ENCODE peak calls at places on chromosome 9, in four cellular contexts. W is GM12878, K is neural progenitor cell, M is hepatocyte. S is an unnamed sample.

GRCh38 chr9:81634915-81635516 is 54.3 kb downstream of the TLE1 start:
- DNase-seq in W (no peak), K (no peak), M (no peak), S (no peak)

GRCh38 chr9:20226345-20226744 is 396.0 kb downstream of the MLLT3 start:
- DNase-seq in W (no peak), K (no peak), M (no peak), S (no peak)

GRCh38 chr9:13804532-13804931 is 509.4 kb downstream of the NFIB start:
- DNase-seq in W (no peak), K (no peak), M (no peak), S (no peak)

GRCh38 chr9:85978496-85978895 is 37.5 kb downstream of the NAA35 start:
- DNase-seq in W (no peak), K (peak), M (no peak), S (no peak)

GRCh38 chr9:9603345-9603744 is 1009.5 kb downstream of the PTPRD start:
- DNase-seq in W (no peak), K (no peak), M (no peak), S (no peak)

GRCh38 chr9:83218411-83219090 is 155.6 kb upstream of the RASEF start:
- DNase-seq in W (no peak), K (no peak), M (no peak), S (no peak)

GRCh38 chr9:104969116-104969515 is 41.2 kb upstream of the ABCA1 start:
- DNase-seq in W (no peak), K (peak), M (no peak), S (no peak)

GRCh38 chr9:19533373-19533772 is 124.6 kb downstream of the ACER2 start:
- DNase-seq in W (no peak), K (no peak), M (no peak), S (no peak)

GRCh38 chr9:22447607-22448305 is 1.1 kb downstream of the DMRTA1 start:
- DNase-seq in W (no peak), K (peak), M (peak), S (no peak)

GRCh38 chr9:36854751-36855150 is 179.3 kb downstream of the PAX5 start:
- DNase-seq in W (no peak), K (no peak), M (no peak), S (no peak)

GRCh38 chr9:10268500-10269485 is 344.0 kb downstream of the PTPRD start:
- DNase-seq in W (no peak), K (peak), M (peak), S (peak)

GRCh38 chr9:22214497-22215031 is 205.5 kb upstream of the CDKN2B start:
- DNase-seq in W (no peak), K (no peak), M (no peak), S (no peak)

GRCh38 chr9:134390537-134390936 is 64.3 kb downstream of the RXRA start:
- DNase-seq in W (no peak), K (no peak), M (no peak), S (no peak)

GRCh38 chr9:95284667-95285066 is 32.8 kb downstream of the FANCC start:
- DNase-seq in W (no peak), K (no peak), M (no peak), S (no peak)

GRCh38 chr9:78123808-78124207 is 92.2 kb upstream of the GNAQ start:
- DNase-seq in W (no peak), K (no peak), M (no peak), S (no peak)

GRCh38 chr9:19085295-19085694 is 17.4 kb downstream of the HAUS6 start:
- DNase-seq in W (no peak), K (peak), M (peak), S (peak)

GRCh38 chr9:136409557-136410455 is 608 bp downstream of the ENTR1 start:
- DNase-seq in W (no peak), K (peak), M (peak), S (peak)

GRCh38 chr9:86413966-86414880 is 60.0 kb upstream of the TUT7 start:
- DNase-seq in W (no peak), K (peak), M (peak), S (peak)

GRCh38 chr9:23769307-23769935 is 56.6 kb downstream of the ELAVL2 start:
- DNase-seq in W (no peak), K (peak), M (peak), S (no peak)

GRCh38 chr9:31325778-31326177 is 1058.7 kb upstream of the ACO1 start:
- DNase-seq in W (no peak), K (no peak), M (no peak), S (no peak)

GRCh38 chr9:106718996-106719395 is 144.0 kb upstream of the ZNF462 start:
- DNase-seq in W (no peak), K (no peak), M (no peak), S (no peak)

GRCh38 chr9:91302831-91303230 is 58.9 kb downstream of the AUH start:
- DNase-seq in W (no peak), K (no peak), M (no peak), S (no peak)

GRCh38 chr9:14203366-14204056 is 110.4 kb downstream of the NFIB start:
- DNase-seq in W (no peak), K (no peak), M (peak), S (no peak)

GRCh38 chr9:124045076-124045829 is 33.7 kb downstream of the LHX2 start:
- DNase-seq in W (no peak), K (peak), M (peak), S (no peak)

GRCh38 chr9:68685770-68686169 is 19.3 kb upstream of the PIP5K1B start:
- DNase-seq in W (no peak), K (peak), M (no peak), S (peak)

GRCh38 chr9:75545292-75545691 is 345.2 kb upstream of the PCSK5 start:
- DNase-seq in W (no peak), K (no peak), M (no peak), S (peak)

GRCh38 chr9:97555164-97555563 is 53.7 kb downstream of the TMOD1 start:
- DNase-seq in W (no peak), K (peak), M (no peak), S (no peak)

GRCh38 chr9:133251773-133252172 is 23.2 kb downstream of the ABO start:
- DNase-seq in W (no peak), K (no peak), M (no peak), S (no peak)

GRCh38 chr9:85639675-85640186 is 102.0 kb downstream of the AGTPBP1 start:
- DNase-seq in W (no peak), K (no peak), M (no peak), S (no peak)

GRCh38 chr9:125407432-125407973 is 145.9 kb downstream of the GAPVD1 start:
- DNase-seq in W (no peak), K (no peak), M (no peak), S (no peak)

GRCh38 chr9:4293293-4293931 is 6.5 kb downstream of the GLIS3 start:
- DNase-seq in W (no peak), K (peak), M (peak), S (no peak)

GRCh38 chr9:35606726-35607125 is 1.7 kb downstream of the TESK1 start:
- DNase-seq in W (no peak), K (no peak), M (no peak), S (no peak)

DNA sequence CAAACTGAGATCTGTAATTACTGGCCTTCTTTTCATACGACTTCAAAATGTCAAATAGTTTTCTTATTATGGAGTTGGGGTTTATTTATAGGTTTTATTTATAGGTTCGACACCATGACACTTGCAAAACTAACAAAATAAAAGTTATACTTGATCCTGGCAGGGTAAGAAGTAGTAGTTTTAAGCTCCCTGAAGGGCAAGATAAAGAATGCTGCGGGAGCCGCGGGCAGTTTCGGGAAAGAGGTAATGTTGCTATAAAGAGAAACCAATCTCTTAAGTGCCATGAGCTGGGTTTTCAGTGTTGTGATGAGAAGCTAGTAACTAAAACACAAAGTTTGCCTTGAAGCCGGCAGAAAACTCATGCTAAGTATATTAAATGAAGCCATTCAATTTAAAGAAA is 24.8 kb downstream of the PTPN3 start:
- DNase-seq in W (no peak), K (no peak), M (no peak), S (no peak)
- H3K4me3 ChIP-seq in W (no peak), K (no peak), M (no peak), S (no peak)

GRCh38 chr9:114349713-114350480 is 20.2 kb downstream of the ORM2 start:
- DNase-seq in W (no peak), K (no peak), M (no peak), S (no peak)
- H3K4me2 ChIP-seq in W (peak), K (no peak), M (no peak), S (no peak)

DNA sequence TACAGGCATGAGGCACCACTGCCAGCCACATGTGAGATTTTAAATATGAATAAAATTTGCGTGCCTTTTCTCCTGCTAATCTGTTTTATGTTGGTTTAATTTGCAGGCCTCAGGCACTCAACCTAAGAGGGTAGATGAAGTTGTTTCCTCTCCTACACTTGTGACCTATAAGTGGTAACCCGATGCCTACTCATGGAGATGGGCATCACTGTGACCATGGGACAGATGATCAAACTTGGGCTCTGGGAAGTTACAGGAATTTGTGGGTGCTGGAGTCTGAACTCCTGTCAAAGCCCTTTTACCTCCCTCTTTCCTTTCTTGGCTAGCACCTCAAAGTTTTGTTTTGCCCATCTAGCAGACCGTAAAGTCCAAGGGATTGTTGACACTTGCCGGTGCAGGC is 1.0 kb downstream of the SLC28A3 start:
- DNase-seq in W (no peak), K (no peak), M (no peak), S (no peak)
- H3K4me3 ChIP-seq in W (no peak), K (no peak), M (no peak), S (no peak)

DNA sequence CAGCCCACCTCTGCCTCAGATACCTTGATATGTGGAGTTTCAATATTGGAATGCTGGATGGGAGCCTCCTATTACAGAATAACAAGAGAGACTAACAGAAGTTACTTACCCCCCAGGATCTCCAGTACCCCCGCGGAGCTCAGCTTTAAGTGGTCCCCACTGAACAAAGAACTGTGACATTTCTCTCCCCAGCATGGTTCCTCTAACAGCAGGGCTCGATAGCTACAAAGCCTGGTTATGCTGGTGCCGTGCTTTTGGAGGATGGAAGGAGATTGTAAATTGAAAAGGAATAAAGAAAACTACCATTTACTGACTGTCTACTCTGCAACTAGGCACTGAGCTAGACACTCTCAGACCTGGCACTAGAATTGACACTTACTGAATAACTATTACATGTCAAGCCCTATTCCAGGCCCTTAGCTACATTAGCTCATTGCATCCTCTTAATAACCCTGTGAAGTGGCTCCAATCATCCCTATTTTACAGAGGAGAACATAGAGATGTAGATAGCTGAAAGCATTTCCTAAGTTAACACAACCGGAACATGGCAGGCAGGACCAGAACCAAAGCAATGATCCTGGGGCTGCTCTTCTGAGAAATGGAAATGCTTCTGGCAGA is 145.3 kb downstream of the TTLL11 start:
- DNase-seq in W (no peak), K (peak), M (no peak), S (no peak)
- H3K4me2 ChIP-seq in W (no peak), K (no peak), M (no peak), S (no peak)

DNA sequence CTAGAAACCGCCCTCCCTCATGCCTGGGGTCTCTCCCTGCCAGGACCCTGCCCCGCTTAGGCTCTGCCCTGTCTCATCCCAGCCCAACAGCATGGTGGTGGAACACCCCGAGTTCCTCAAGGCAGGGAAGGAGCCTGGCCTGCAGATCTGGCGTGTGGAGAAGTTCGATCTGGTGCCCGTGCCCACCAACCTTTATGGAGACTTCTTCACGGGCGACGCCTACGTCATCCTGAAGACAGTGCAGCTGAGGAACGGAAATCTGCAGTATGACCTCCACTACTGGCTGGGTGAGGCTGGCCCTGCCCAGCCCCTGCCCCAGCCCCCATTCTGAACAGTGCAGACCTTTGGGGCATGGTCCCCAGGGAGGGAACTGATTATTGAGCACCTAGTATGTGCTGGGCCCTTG is 33.9 kb downstream of the GSN start:
- DNase-seq in W (no peak), K (no peak), M (no peak), S (no peak)
- H3K4me3 ChIP-seq in W (no peak), K (no peak), M (no peak), S (no peak)

GRCh38 chr9:116102596-116102995 is 51.0 kb upstream of the PAPPA start:
- DNase-seq in W (no peak), K (no peak), M (no peak), S (no peak)

GRCh38 chr9:116099821-116100220 is 53.8 kb upstream of the PAPPA start:
- DNase-seq in W (no peak), K (no peak), M (no peak), S (no peak)

GRCh38 chr9:116101516-116101915 is 52.1 kb upstream of the PAPPA start:
- DNase-seq in W (no peak), K (no peak), M (no peak), S (no peak)

GRCh38 chr9:116100711-116101111 is 52.9 kb upstream of the PAPPA start:
- DNase-seq in W (no peak), K (no peak), M (no peak), S (no peak)

GRCh38 chr9:116103976-116104820 is 49.4 kb upstream of the PAPPA start:
- DNase-seq in W (no peak), K (no peak), M (no peak), S (no peak)
- H3K4me2 ChIP-seq in W (no peak), K (no peak), M (no peak), S (no peak)

DNA sequence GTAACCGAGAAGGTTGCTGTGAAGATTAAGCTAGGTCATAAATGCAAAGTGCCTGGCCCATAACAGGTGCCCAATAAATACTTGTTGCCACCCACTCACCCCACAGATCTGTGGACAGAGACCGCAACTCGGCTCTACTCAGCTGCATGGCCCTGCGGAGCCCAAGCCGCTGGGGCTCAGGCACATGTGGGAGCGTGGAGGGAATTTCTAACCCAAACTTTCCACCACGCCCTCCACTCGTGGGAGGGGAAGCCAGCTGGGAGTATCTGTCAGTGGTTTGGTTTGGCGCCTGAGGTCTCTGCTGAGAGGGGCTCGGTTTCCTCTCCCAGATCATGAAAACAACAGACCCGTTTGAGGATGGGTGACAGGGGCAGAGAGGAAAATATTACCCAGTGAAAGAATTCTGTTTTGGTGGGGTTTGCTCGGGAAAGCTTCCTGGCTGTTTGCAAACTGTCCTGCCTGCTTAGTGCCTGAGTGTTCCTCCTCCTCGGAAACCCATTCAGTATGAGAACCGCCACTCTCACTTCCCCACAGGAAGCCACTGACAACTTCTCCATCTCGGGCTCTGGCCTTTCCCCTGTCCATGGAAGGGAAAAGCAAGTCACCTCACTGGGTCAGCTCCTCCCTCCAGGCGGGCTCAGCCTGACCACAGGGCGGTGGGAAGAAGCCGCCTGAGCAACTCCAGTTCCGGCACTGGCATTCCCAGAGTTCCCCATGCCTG is 60.1 kb downstream of the RGS3 start:
- DNase-seq in W (peak), K (no peak), M (peak), S (no peak)
- H3K4me3 ChIP-seq in W (peak), K (no peak), M (no peak), S (no peak)

DNA sequence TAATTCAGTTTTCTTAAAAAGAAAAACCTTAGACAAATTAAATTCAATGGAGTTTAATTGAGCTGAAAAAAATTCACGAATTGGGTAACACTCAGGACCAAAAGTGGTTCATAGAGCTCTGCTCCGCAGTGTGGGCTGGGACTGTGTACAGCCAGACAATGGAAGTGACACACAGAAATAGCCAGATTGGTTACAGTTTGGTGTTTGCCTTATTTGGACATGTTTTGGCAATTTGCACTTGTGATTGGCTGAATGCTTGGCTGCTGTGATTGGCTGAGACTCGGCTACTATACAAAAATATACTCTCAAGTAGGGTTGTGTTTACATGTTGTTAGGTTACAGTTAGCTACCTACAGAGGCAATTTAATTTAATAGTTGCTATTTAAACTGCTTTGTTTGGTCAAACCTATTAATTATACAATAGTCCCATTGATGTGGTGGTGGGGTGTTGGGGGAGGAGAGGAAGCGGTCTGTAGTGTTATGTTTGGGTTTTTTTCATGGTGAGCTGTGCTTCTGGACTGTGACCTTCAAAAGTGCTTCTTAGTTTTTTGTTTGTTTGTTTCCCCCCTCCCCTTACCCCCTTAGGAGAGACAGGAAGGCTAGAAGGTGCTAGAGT is 95.2 kb downstream of the CNTLN start:
- DNase-seq in W (no peak), K (no peak), M (no peak), S (no peak)
- H3K4me2 ChIP-seq in W (no peak), K (no peak), M (no peak), S (no peak)